ENCODE peak calls at places on chromosomes 16 and 17, in eight cellular contexts. One of them, this sample, is unnamed.

GRCh38 chr17:9669551-9670008 is 24.3 kb downstream of the USP43 start:
- DNase-seq in RWPE2: no peak
- DNase-seq in mesenchymal stem cell: no peak
- DNase-seq in IMR-90: no peak
- DNase-seq in spleen: no peak
- DNase-seq in endodermal cell: peak; percentile 81
- DNase-seq in psoas muscle: no peak
- DNase-seq in mesendoderm: peak; percentile 85
- DNase-seq in this sample: no peak

GRCh38 chr16:67719778-67720144 is 645 bp upstream of the GFOD2 start:
- DNase-seq in RWPE2: no peak
- DNase-seq in mesenchymal stem cell: peak; percentile 80
- DNase-seq in IMR-90: peak; percentile 63
- DNase-seq in spleen: peak; percentile 51
- DNase-seq in endodermal cell: peak; percentile 76
- DNase-seq in psoas muscle: no peak
- DNase-seq in mesendoderm: peak; percentile 88
- DNase-seq in this sample: peak; percentile 52

GRCh38 chr17:49995055-49995738 is at the start of gene DLX3:
- DNase-seq in RWPE2: peak; percentile 89
- DNase-seq in mesenchymal stem cell: peak; percentile 76
- DNase-seq in IMR-90: peak; percentile 62
- DNase-seq in spleen: no peak
- DNase-seq in endodermal cell: peak; percentile 99
- DNase-seq in psoas muscle: peak; percentile 56
- DNase-seq in mesendoderm: peak; percentile 92
- DNase-seq in this sample: peak; percentile 75

GRCh38 chr17:49739662-49740271 is 24.2 kb downstream of the FAM117A start:
- DNase-seq in RWPE2: no peak
- DNase-seq in mesenchymal stem cell: peak; percentile 18
- DNase-seq in IMR-90: peak; percentile 16
- DNase-seq in spleen: peak; percentile 98
- DNase-seq in endodermal cell: no peak
- DNase-seq in psoas muscle: peak; percentile 81
- DNase-seq in mesendoderm: peak; percentile 62
- DNase-seq in this sample: peak; percentile 52

GRCh38 chr16:79110242-79110641 is 490.3 kb downstream of the MAF start:
- DNase-seq in RWPE2: no peak
- DNase-seq in mesenchymal stem cell: no peak
- DNase-seq in IMR-90: no peak
- DNase-seq in spleen: no peak
- DNase-seq in endodermal cell: peak; percentile 34
- DNase-seq in psoas muscle: no peak
- DNase-seq in mesendoderm: no peak
- DNase-seq in this sample: no peak

GRCh38 chr16:67652578-67653130 is 7.4 kb downstream of the ACD start:
- DNase-seq in RWPE2: no peak
- DNase-seq in mesenchymal stem cell: no peak
- DNase-seq in IMR-90: no peak
- DNase-seq in spleen: no peak
- DNase-seq in endodermal cell: peak; percentile 88
- DNase-seq in psoas muscle: no peak
- DNase-seq in mesendoderm: peak; percentile 78
- DNase-seq in this sample: no peak

GRCh38 chr17:69047368-69048263 is 13.1 kb downstream of the ABCA9 start:
- DNase-seq in RWPE2: no peak
- DNase-seq in mesenchymal stem cell: peak; percentile 80
- DNase-seq in IMR-90: peak; percentile 75
- DNase-seq in spleen: no peak
- DNase-seq in endodermal cell: peak; percentile 80
- DNase-seq in psoas muscle: peak; percentile 45
- DNase-seq in mesendoderm: peak; percentile 85
- DNase-seq in this sample: peak; percentile 71

GRCh38 chr17:17533901-17534441 is 37.8 kb upstream of the RASD1 start:
- DNase-seq in RWPE2: no peak
- DNase-seq in mesenchymal stem cell: no peak
- DNase-seq in IMR-90: no peak
- DNase-seq in spleen: no peak
- DNase-seq in endodermal cell: no peak
- DNase-seq in psoas muscle: no peak
- DNase-seq in mesendoderm: no peak
- DNase-seq in this sample: peak; percentile 66

GRCh38 chr16:64991011-64991410 is 130.9 kb downstream of the CDH11 start:
- DNase-seq in RWPE2: no peak
- DNase-seq in mesenchymal stem cell: no peak
- DNase-seq in IMR-90: no peak
- DNase-seq in spleen: no peak
- DNase-seq in endodermal cell: no peak
- DNase-seq in psoas muscle: no peak
- DNase-seq in mesendoderm: no peak
- DNase-seq in this sample: no peak

GRCh38 chr17:72587773-72588511 is 467.1 kb downstream of the SOX9 start:
- DNase-seq in RWPE2: peak; percentile 76
- DNase-seq in mesenchymal stem cell: peak; percentile 36
- DNase-seq in IMR-90: peak; percentile 64
- DNase-seq in spleen: no peak
- DNase-seq in endodermal cell: peak; percentile 61
- DNase-seq in psoas muscle: no peak
- DNase-seq in mesendoderm: no peak
- DNase-seq in this sample: peak; percentile 59

GRCh38 chr16:24645739-24646645 is 83.5 kb upstream of the TNRC6A start:
- DNase-seq in RWPE2: peak; percentile 76
- DNase-seq in mesenchymal stem cell: peak; percentile 99
- DNase-seq in IMR-90: peak; percentile 100
- DNase-seq in spleen: no peak
- DNase-seq in endodermal cell: no peak
- DNase-seq in psoas muscle: no peak
- DNase-seq in mesendoderm: no peak
- DNase-seq in this sample: peak; percentile 22

GRCh38 chr16:71230122-71230845 is at the start of gene HYDIN:
- DNase-seq in RWPE2: peak; percentile 82
- DNase-seq in mesenchymal stem cell: peak; percentile 27
- DNase-seq in IMR-90: peak; percentile 30
- DNase-seq in spleen: no peak
- DNase-seq in endodermal cell: peak; percentile 97
- DNase-seq in psoas muscle: peak; percentile 24
- DNase-seq in mesendoderm: peak; percentile 97
- DNase-seq in this sample: peak; percentile 40

GRCh38 chr16:23967018-23967417 is 131.2 kb downstream of the PRKCB start:
- DNase-seq in RWPE2: no peak
- DNase-seq in mesenchymal stem cell: no peak
- DNase-seq in IMR-90: no peak
- DNase-seq in spleen: no peak
- DNase-seq in endodermal cell: no peak
- DNase-seq in psoas muscle: no peak
- DNase-seq in mesendoderm: no peak
- DNase-seq in this sample: no peak

GRCh38 chr17:7893226-7893880 is 4.8 kb downstream of the CHD3 start:
- DNase-seq in RWPE2: no peak
- DNase-seq in mesenchymal stem cell: no peak
- DNase-seq in IMR-90: no peak
- DNase-seq in spleen: no peak
- DNase-seq in endodermal cell: peak; percentile 13
- DNase-seq in psoas muscle: no peak
- DNase-seq in mesendoderm: no peak
- DNase-seq in this sample: no peak

GRCh38 chr16:5633845-5634440 is 536.3 kb upstream of the EEF2KMT start:
- DNase-seq in RWPE2: no peak
- DNase-seq in mesenchymal stem cell: no peak
- DNase-seq in IMR-90: peak; percentile 4
- DNase-seq in spleen: no peak
- DNase-seq in endodermal cell: no peak
- DNase-seq in psoas muscle: no peak
- DNase-seq in mesendoderm: peak; percentile 65
- DNase-seq in this sample: no peak

GRCh38 chr17:3993493-3994220 is 29.4 kb upstream of the ATP2A3 start:
- DNase-seq in RWPE2: no peak
- DNase-seq in mesenchymal stem cell: peak; percentile 53
- DNase-seq in IMR-90: no peak
- DNase-seq in spleen: no peak
- DNase-seq in endodermal cell: no peak
- DNase-seq in psoas muscle: no peak
- DNase-seq in mesendoderm: no peak
- DNase-seq in this sample: no peak

GRCh38 chr16:57540906-57541753 is 1.3 kb upstream of the ADGRG5 start:
- DNase-seq in RWPE2: peak; percentile 35
- DNase-seq in mesenchymal stem cell: no peak
- DNase-seq in IMR-90: no peak
- DNase-seq in spleen: peak; percentile 71
- DNase-seq in endodermal cell: peak; percentile 44
- DNase-seq in psoas muscle: no peak
- DNase-seq in mesendoderm: no peak
- DNase-seq in this sample: peak; percentile 36

GRCh38 chr17:42509409-42509808 is 26.6 kb upstream of the NAGLU start:
- DNase-seq in RWPE2: no peak
- DNase-seq in mesenchymal stem cell: no peak
- DNase-seq in IMR-90: no peak
- DNase-seq in spleen: no peak
- DNase-seq in endodermal cell: no peak
- DNase-seq in psoas muscle: no peak
- DNase-seq in mesendoderm: no peak
- DNase-seq in this sample: peak; percentile 62

GRCh38 chr17:63041722-63042121 is 75.7 kb downstream of the TANC2 start:
- DNase-seq in RWPE2: no peak
- DNase-seq in mesenchymal stem cell: no peak
- DNase-seq in IMR-90: no peak
- DNase-seq in spleen: no peak
- DNase-seq in endodermal cell: no peak
- DNase-seq in psoas muscle: no peak
- DNase-seq in mesendoderm: no peak
- DNase-seq in this sample: no peak

GRCh38 chr17:30929081-30929633 is 7.4 kb downstream of the ADAP2 start:
- DNase-seq in RWPE2: no peak
- DNase-seq in mesenchymal stem cell: no peak
- DNase-seq in IMR-90: no peak
- DNase-seq in spleen: no peak
- DNase-seq in endodermal cell: peak; percentile 58
- DNase-seq in psoas muscle: no peak
- DNase-seq in mesendoderm: no peak
- DNase-seq in this sample: no peak

GRCh38 chr16:87834668-87835473 is 34.4 kb downstream of the SLC7A5 start:
- DNase-seq in RWPE2: no peak
- DNase-seq in mesenchymal stem cell: no peak
- DNase-seq in IMR-90: peak; percentile 65
- DNase-seq in spleen: no peak
- DNase-seq in endodermal cell: no peak
- DNase-seq in psoas muscle: no peak
- DNase-seq in mesendoderm: no peak
- DNase-seq in this sample: no peak

DNA sequence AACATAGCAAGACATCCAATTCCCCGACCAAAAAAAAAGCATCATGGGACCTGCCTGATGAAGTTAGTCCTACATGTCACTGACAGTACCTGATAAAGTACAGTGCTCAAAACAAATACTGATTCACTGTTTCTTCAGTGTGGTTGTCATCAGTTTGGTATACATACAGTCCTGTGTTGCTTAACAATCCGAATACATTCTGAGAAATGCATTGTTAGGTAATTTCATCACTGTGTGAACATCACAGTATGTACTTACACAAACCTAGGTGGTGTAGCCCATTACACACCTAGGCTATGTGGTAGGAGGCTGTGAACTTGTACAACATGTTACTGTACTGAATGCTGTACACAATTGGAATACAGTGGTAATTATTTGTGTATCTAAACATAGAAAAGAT is 19.0 kb upstream of the FA2H start:
- DNase-seq in RWPE2: no peak
- DNase-seq in mesenchymal stem cell: no peak
- DNase-seq in IMR-90: no peak
- DNase-seq in spleen: no peak
- DNase-seq in endodermal cell: no peak
- DNase-seq in psoas muscle: no peak
- DNase-seq in mesendoderm: no peak
- DNase-seq in this sample: no peak
- H3K27me3 ChIP-seq in RWPE2: no peaks in the 10 kb centered on the region
- H3K27me3 ChIP-seq in mesenchymal stem cell: peaks cover 7% of the 10 kb centered on the region
- H3K27me3 ChIP-seq in IMR-90: peaks cover 16% of the 10 kb centered on the region
- H3K27me3 ChIP-seq in spleen: no peaks in the 10 kb centered on the region
- H3K27me3 ChIP-seq in endodermal cell: no peaks in the 10 kb centered on the region
- H3K27me3 ChIP-seq in psoas muscle: peaks cover 7% of the 10 kb centered on the region
- H3K27me3 ChIP-seq in mesendoderm: peaks cover 2% of the 10 kb centered on the region
- H3K27me3 ChIP-seq in this sample: no peaks in the 10 kb centered on the region

GRCh38 chr16:75762746-75763145 is 36.5 kb upstream of the CPHXL start:
- DNase-seq in RWPE2: no peak
- DNase-seq in mesenchymal stem cell: no peak
- DNase-seq in IMR-90: no peak
- DNase-seq in spleen: no peak
- DNase-seq in endodermal cell: no peak
- DNase-seq in psoas muscle: no peak
- DNase-seq in mesendoderm: no peak
- DNase-seq in this sample: no peak
- H3K27me3 ChIP-seq in RWPE2: peaks cover 11% of the 10 kb centered on the region
- H3K27me3 ChIP-seq in mesenchymal stem cell: no peaks in the 10 kb centered on the region
- H3K27me3 ChIP-seq in IMR-90: peaks cover 3% of the 10 kb centered on the region
- H3K27me3 ChIP-seq in spleen: no peaks in the 10 kb centered on the region
- H3K27me3 ChIP-seq in endodermal cell: peaks cover 7% of the 10 kb centered on the region
- H3K27me3 ChIP-seq in psoas muscle: no peaks in the 10 kb centered on the region
- H3K27me3 ChIP-seq in mesendoderm: no peaks in the 10 kb centered on the region
- H3K27me3 ChIP-seq in this sample: no peaks in the 10 kb centered on the region

GRCh38 chr17:79020631-79021301 is 3.2 kb upstream of the C1QTNF1 start:
- DNase-seq in RWPE2: peak; percentile 11
- DNase-seq in mesenchymal stem cell: no peak
- DNase-seq in IMR-90: no peak
- DNase-seq in spleen: no peak
- DNase-seq in endodermal cell: peak; percentile 41
- DNase-seq in psoas muscle: no peak
- DNase-seq in mesendoderm: no peak
- DNase-seq in this sample: no peak

GRCh38 chr17:79023180-79023705 is 726 bp upstream of the C1QTNF1 start:
- DNase-seq in RWPE2: peak; percentile 33
- DNase-seq in mesenchymal stem cell: no peak
- DNase-seq in IMR-90: no peak
- DNase-seq in spleen: peak; percentile 33
- DNase-seq in endodermal cell: no peak
- DNase-seq in psoas muscle: no peak
- DNase-seq in mesendoderm: no peak
- DNase-seq in this sample: no peak

GRCh38 chr17:79023886-79024771 is at the start of gene C1QTNF1:
- DNase-seq in RWPE2: peak; percentile 65
- DNase-seq in mesenchymal stem cell: peak; percentile 60
- DNase-seq in IMR-90: peak; percentile 38
- DNase-seq in spleen: peak; percentile 78
- DNase-seq in endodermal cell: peak; percentile 92
- DNase-seq in psoas muscle: peak; percentile 59
- DNase-seq in mesendoderm: peak; percentile 61
- DNase-seq in this sample: peak; percentile 73

GRCh38 chr17:79024901-79025737 is 1.1 kb downstream of the C1QTNF1 start:
- DNase-seq in RWPE2: peak; percentile 65
- DNase-seq in mesenchymal stem cell: peak; percentile 51
- DNase-seq in IMR-90: no peak
- DNase-seq in spleen: peak; percentile 66
- DNase-seq in endodermal cell: peak; percentile 48
- DNase-seq in psoas muscle: peak; percentile 60
- DNase-seq in mesendoderm: no peak
- DNase-seq in this sample: peak; percentile 51

GRCh38 chr17:79022507-79022991 is 1.4 kb upstream of the C1QTNF1 start:
- DNase-seq in RWPE2: peak; percentile 26
- DNase-seq in mesenchymal stem cell: no peak
- DNase-seq in IMR-90: no peak
- DNase-seq in spleen: peak; percentile 70
- DNase-seq in endodermal cell: peak; percentile 48
- DNase-seq in psoas muscle: no peak
- DNase-seq in mesendoderm: no peak
- DNase-seq in this sample: no peak
- H3K27me3 ChIP-seq in RWPE2: no peaks in the 10 kb centered on the region
- H3K27me3 ChIP-seq in mesenchymal stem cell: peaks cover 58% of the 10 kb centered on the region
- H3K27me3 ChIP-seq in IMR-90: peaks cover 2% of the 10 kb centered on the region
- H3K27me3 ChIP-seq in spleen: peaks cover 20% of the 10 kb centered on the region
- H3K27me3 ChIP-seq in endodermal cell: peaks cover 38% of the 10 kb centered on the region
- H3K27me3 ChIP-seq in psoas muscle: peaks cover 10% of the 10 kb centered on the region
- H3K27me3 ChIP-seq in mesendoderm: peaks cover 8% of the 10 kb centered on the region
- H3K27me3 ChIP-seq in this sample: no peaks in the 10 kb centered on the region

GRCh38 chr17:77865716-77866115 is 92.8 kb upstream of the TNRC6C start:
- DNase-seq in RWPE2: no peak
- DNase-seq in mesenchymal stem cell: no peak
- DNase-seq in IMR-90: no peak
- DNase-seq in spleen: no peak
- DNase-seq in endodermal cell: no peak
- DNase-seq in psoas muscle: no peak
- DNase-seq in mesendoderm: no peak
- DNase-seq in this sample: no peak
- H3K27me3 ChIP-seq in RWPE2: peaks cover under 1% of the 10 kb centered on the region
- H3K27me3 ChIP-seq in mesenchymal stem cell: peaks cover 35% of the 10 kb centered on the region
- H3K27me3 ChIP-seq in IMR-90: peaks cover 51% of the 10 kb centered on the region
- H3K27me3 ChIP-seq in spleen: no peaks in the 10 kb centered on the region
- H3K27me3 ChIP-seq in endodermal cell: no peaks in the 10 kb centered on the region
- H3K27me3 ChIP-seq in psoas muscle: peaks cover 4% of the 10 kb centered on the region
- H3K27me3 ChIP-seq in mesendoderm: no peaks in the 10 kb centered on the region
- H3K27me3 ChIP-seq in this sample: no peaks in the 10 kb centered on the region